ENCODE peak calls at places on chromosomes 7 and 10, in ten cellular contexts. One of them, this sample, is unnamed.

GRCh38 chr7:81842361-81842760 is 72.5 kb upstream of the HGF start:
- DNase-seq in activated CD4-positive, alpha-beta T cell treated with anti-CD3 and anti-CD28 coated beads, Interleukin-2, amount 10 ng/mL, durations not matched to agents 7 days and 5 days: no peak
- DNase-seq in ELR: no peak
- DNase-seq in T-helper 1 cell: no peak
- DNase-seq in posterior vena cava: no peak
- DNase-seq in stimulated activated naive B cell treated with anti-CD40 and anti-IgM and Interleukin-4, amounts not matched to agents 10 μg/mL and 1 μg/mL and 100 μg/mL, for 72 hours: no peak
- DNase-seq in Ammon's horn: no peak
- DNase-seq in GM12865: no peak
- DNase-seq in body of pancreas: no peak
- DNase-seq in NCI-H1092 treated with DMSO at 0.1 percent for 48 hours: no peak
- DNase-seq in this sample: no peak

GRCh38 chr7:143514487-143514886 is 36.8 kb downstream of the TAS2R41 start:
- DNase-seq in GM12865: no peak
- DNase-seq in Ammon's horn: no peak
- DNase-seq in ELR: no peak
- DNase-seq in body of pancreas: no peak
- DNase-seq in stimulated activated naive B cell treated with anti-CD40 and anti-IgM and Interleukin-4, amounts not matched to agents 10 μg/mL and 1 μg/mL and 100 μg/mL, for 72 hours: no peak
- DNase-seq in activated CD4-positive, alpha-beta T cell treated with anti-CD3 and anti-CD28 coated beads, Interleukin-2, amount 10 ng/mL, durations not matched to agents 7 days and 5 days: no peak
- DNase-seq in posterior vena cava: no peak
- DNase-seq in NCI-H1092 treated with DMSO at 0.1 percent for 48 hours: no peak
- DNase-seq in T-helper 1 cell: no peak
- DNase-seq in this sample: no peak

GRCh38 chr7:94368371-94368791 is 26.3 kb upstream of the COL1A2 start:
- DNase-seq in ELR: peak; percentile 58
- DNase-seq in NCI-H1092 treated with DMSO at 0.1 percent for 48 hours: peak; percentile 75
- DNase-seq in Ammon's horn: no peak
- DNase-seq in stimulated activated naive B cell treated with anti-CD40 and anti-IgM and Interleukin-4, amounts not matched to agents 10 μg/mL and 1 μg/mL and 100 μg/mL, for 72 hours: no peak
- DNase-seq in T-helper 1 cell: no peak
- DNase-seq in posterior vena cava: no peak
- DNase-seq in GM12865: no peak
- DNase-seq in body of pancreas: peak; percentile 7
- DNase-seq in activated CD4-positive, alpha-beta T cell treated with anti-CD3 and anti-CD28 coated beads, Interleukin-2, amount 10 ng/mL, durations not matched to agents 7 days and 5 days: no peak
- DNase-seq in this sample: no peak

GRCh38 chr7:112770051-112770450 is 20.1 kb downstream of the TMEM168 start:
- DNase-seq in posterior vena cava: no peak
- DNase-seq in T-helper 1 cell: no peak
- DNase-seq in body of pancreas: no peak
- DNase-seq in NCI-H1092 treated with DMSO at 0.1 percent for 48 hours: no peak
- DNase-seq in stimulated activated naive B cell treated with anti-CD40 and anti-IgM and Interleukin-4, amounts not matched to agents 10 μg/mL and 1 μg/mL and 100 μg/mL, for 72 hours: no peak
- DNase-seq in GM12865: no peak
- DNase-seq in ELR: peak; percentile 37
- DNase-seq in activated CD4-positive, alpha-beta T cell treated with anti-CD3 and anti-CD28 coated beads, Interleukin-2, amount 10 ng/mL, durations not matched to agents 7 days and 5 days: no peak
- DNase-seq in Ammon's horn: no peak
- DNase-seq in this sample: no peak

GRCh38 chr10:34080485-34081346 is 734.4 kb downstream of the PARD3 start:
- DNase-seq in body of pancreas: peak; percentile 19
- DNase-seq in ELR: no peak
- DNase-seq in stimulated activated naive B cell treated with anti-CD40 and anti-IgM and Interleukin-4, amounts not matched to agents 10 μg/mL and 1 μg/mL and 100 μg/mL, for 72 hours: no peak
- DNase-seq in activated CD4-positive, alpha-beta T cell treated with anti-CD3 and anti-CD28 coated beads, Interleukin-2, amount 10 ng/mL, durations not matched to agents 7 days and 5 days: no peak
- DNase-seq in posterior vena cava: peak; percentile 87
- DNase-seq in GM12865: no peak
- DNase-seq in T-helper 1 cell: no peak
- DNase-seq in Ammon's horn: no peak
- DNase-seq in NCI-H1092 treated with DMSO at 0.1 percent for 48 hours: no peak
- DNase-seq in this sample: no peak

GRCh38 chr7:106176414-106177294 is 64.5 kb upstream of the SYPL1 start:
- DNase-seq in NCI-H1092 treated with DMSO at 0.1 percent for 48 hours: peak; percentile 64
- DNase-seq in ELR: peak; percentile 78
- DNase-seq in activated CD4-positive, alpha-beta T cell treated with anti-CD3 and anti-CD28 coated beads, Interleukin-2, amount 10 ng/mL, durations not matched to agents 7 days and 5 days: peak; percentile 70
- DNase-seq in stimulated activated naive B cell treated with anti-CD40 and anti-IgM and Interleukin-4, amounts not matched to agents 10 μg/mL and 1 μg/mL and 100 μg/mL, for 72 hours: peak; percentile 46
- DNase-seq in posterior vena cava: peak; percentile 95
- DNase-seq in body of pancreas: peak; percentile 88
- DNase-seq in GM12865: peak; percentile 75
- DNase-seq in T-helper 1 cell: peak; percentile 48
- DNase-seq in Ammon's horn: peak; percentile 90
- DNase-seq in this sample: peak; percentile 56

GRCh38 chr10:5965266-5965665 is 12.1 kb downstream of the IL15RA start:
- DNase-seq in activated CD4-positive, alpha-beta T cell treated with anti-CD3 and anti-CD28 coated beads, Interleukin-2, amount 10 ng/mL, durations not matched to agents 7 days and 5 days: no peak
- DNase-seq in GM12865: no peak
- DNase-seq in stimulated activated naive B cell treated with anti-CD40 and anti-IgM and Interleukin-4, amounts not matched to agents 10 μg/mL and 1 μg/mL and 100 μg/mL, for 72 hours: no peak
- DNase-seq in ELR: no peak
- DNase-seq in T-helper 1 cell: no peak
- DNase-seq in Ammon's horn: no peak
- DNase-seq in posterior vena cava: no peak
- DNase-seq in NCI-H1092 treated with DMSO at 0.1 percent for 48 hours: no peak
- DNase-seq in body of pancreas: peak; percentile 81
- DNase-seq in this sample: no peak

GRCh38 chr10:77498829-77499228 is 138.8 kb downstream of the KCNMA1 start:
- DNase-seq in ELR: no peak
- DNase-seq in NCI-H1092 treated with DMSO at 0.1 percent for 48 hours: no peak
- DNase-seq in activated CD4-positive, alpha-beta T cell treated with anti-CD3 and anti-CD28 coated beads, Interleukin-2, amount 10 ng/mL, durations not matched to agents 7 days and 5 days: no peak
- DNase-seq in stimulated activated naive B cell treated with anti-CD40 and anti-IgM and Interleukin-4, amounts not matched to agents 10 μg/mL and 1 μg/mL and 100 μg/mL, for 72 hours: no peak
- DNase-seq in Ammon's horn: no peak
- DNase-seq in T-helper 1 cell: no peak
- DNase-seq in posterior vena cava: no peak
- DNase-seq in body of pancreas: no peak
- DNase-seq in GM12865: no peak
- DNase-seq in this sample: no peak

GRCh38 chr10:133140417-133141143 is 19.4 kb upstream of the KNDC1 start:
- DNase-seq in GM12865: no peak
- DNase-seq in T-helper 1 cell: no peak
- DNase-seq in ELR: no peak
- DNase-seq in posterior vena cava: peak; percentile 77
- DNase-seq in stimulated activated naive B cell treated with anti-CD40 and anti-IgM and Interleukin-4, amounts not matched to agents 10 μg/mL and 1 μg/mL and 100 μg/mL, for 72 hours: no peak
- DNase-seq in body of pancreas: no peak
- DNase-seq in Ammon's horn: no peak
- DNase-seq in activated CD4-positive, alpha-beta T cell treated with anti-CD3 and anti-CD28 coated beads, Interleukin-2, amount 10 ng/mL, durations not matched to agents 7 days and 5 days: no peak
- DNase-seq in NCI-H1092 treated with DMSO at 0.1 percent for 48 hours: no peak
- DNase-seq in this sample: no peak

GRCh38 chr7:72467237-72467636 is 55.1 kb upstream of the CALN1 start:
- DNase-seq in T-helper 1 cell: no peak
- DNase-seq in Ammon's horn: no peak
- DNase-seq in stimulated activated naive B cell treated with anti-CD40 and anti-IgM and Interleukin-4, amounts not matched to agents 10 μg/mL and 1 μg/mL and 100 μg/mL, for 72 hours: no peak
- DNase-seq in posterior vena cava: no peak
- DNase-seq in ELR: no peak
- DNase-seq in body of pancreas: peak; percentile 17
- DNase-seq in NCI-H1092 treated with DMSO at 0.1 percent for 48 hours: no peak
- DNase-seq in activated CD4-positive, alpha-beta T cell treated with anti-CD3 and anti-CD28 coated beads, Interleukin-2, amount 10 ng/mL, durations not matched to agents 7 days and 5 days: no peak
- DNase-seq in GM12865: no peak
- DNase-seq in this sample: no peak

GRCh38 chr10:30775779-30776591 is 146.4 kb upstream of the LYZL2 start:
- DNase-seq in posterior vena cava: no peak
- DNase-seq in GM12865: no peak
- DNase-seq in Ammon's horn: no peak
- DNase-seq in body of pancreas: no peak
- DNase-seq in T-helper 1 cell: no peak
- DNase-seq in NCI-H1092 treated with DMSO at 0.1 percent for 48 hours: no peak
- DNase-seq in activated CD4-positive, alpha-beta T cell treated with anti-CD3 and anti-CD28 coated beads, Interleukin-2, amount 10 ng/mL, durations not matched to agents 7 days and 5 days: no peak
- DNase-seq in ELR: peak; percentile 81
- DNase-seq in stimulated activated naive B cell treated with anti-CD40 and anti-IgM and Interleukin-4, amounts not matched to agents 10 μg/mL and 1 μg/mL and 100 μg/mL, for 72 hours: no peak
- DNase-seq in this sample: no peak

GRCh38 chr7:85464042-85464651 is 277.3 kb upstream of the SEMA3D start:
- DNase-seq in GM12865: no peak
- DNase-seq in T-helper 1 cell: no peak
- DNase-seq in activated CD4-positive, alpha-beta T cell treated with anti-CD3 and anti-CD28 coated beads, Interleukin-2, amount 10 ng/mL, durations not matched to agents 7 days and 5 days: no peak
- DNase-seq in posterior vena cava: no peak
- DNase-seq in Ammon's horn: no peak
- DNase-seq in NCI-H1092 treated with DMSO at 0.1 percent for 48 hours: peak; percentile 6
- DNase-seq in body of pancreas: no peak
- DNase-seq in ELR: peak; percentile 19
- DNase-seq in stimulated activated naive B cell treated with anti-CD40 and anti-IgM and Interleukin-4, amounts not matched to agents 10 μg/mL and 1 μg/mL and 100 μg/mL, for 72 hours: no peak
- DNase-seq in this sample: no peak

GRCh38 chr7:2802504-2803341 is 41.4 kb downstream of the GNA12 start:
- DNase-seq in GM12865: no peak
- DNase-seq in Ammon's horn: no peak
- DNase-seq in ELR: peak; percentile 84
- DNase-seq in NCI-H1092 treated with DMSO at 0.1 percent for 48 hours: peak; percentile 63
- DNase-seq in posterior vena cava: no peak
- DNase-seq in stimulated activated naive B cell treated with anti-CD40 and anti-IgM and Interleukin-4, amounts not matched to agents 10 μg/mL and 1 μg/mL and 100 μg/mL, for 72 hours: no peak
- DNase-seq in body of pancreas: no peak
- DNase-seq in T-helper 1 cell: no peak
- DNase-seq in activated CD4-positive, alpha-beta T cell treated with anti-CD3 and anti-CD28 coated beads, Interleukin-2, amount 10 ng/mL, durations not matched to agents 7 days and 5 days: no peak
- DNase-seq in this sample: no peak

GRCh38 chr7:27712217-27712616 is 27.7 kb upstream of the TAX1BP1 start:
- DNase-seq in activated CD4-positive, alpha-beta T cell treated with anti-CD3 and anti-CD28 coated beads, Interleukin-2, amount 10 ng/mL, durations not matched to agents 7 days and 5 days: no peak
- DNase-seq in body of pancreas: no peak
- DNase-seq in posterior vena cava: no peak
- DNase-seq in NCI-H1092 treated with DMSO at 0.1 percent for 48 hours: no peak
- DNase-seq in ELR: no peak
- DNase-seq in T-helper 1 cell: no peak
- DNase-seq in Ammon's horn: no peak
- DNase-seq in GM12865: no peak
- DNase-seq in stimulated activated naive B cell treated with anti-CD40 and anti-IgM and Interleukin-4, amounts not matched to agents 10 μg/mL and 1 μg/mL and 100 μg/mL, for 72 hours: no peak
- DNase-seq in this sample: no peak

GRCh38 chr10:113788604-113789083 is 37.2 kb downstream of the PLEKHS1 start:
- DNase-seq in Ammon's horn: peak; percentile 47
- DNase-seq in ELR: peak; percentile 87
- DNase-seq in activated CD4-positive, alpha-beta T cell treated with anti-CD3 and anti-CD28 coated beads, Interleukin-2, amount 10 ng/mL, durations not matched to agents 7 days and 5 days: no peak
- DNase-seq in GM12865: peak; percentile 80
- DNase-seq in posterior vena cava: no peak
- DNase-seq in T-helper 1 cell: no peak
- DNase-seq in stimulated activated naive B cell treated with anti-CD40 and anti-IgM and Interleukin-4, amounts not matched to agents 10 μg/mL and 1 μg/mL and 100 μg/mL, for 72 hours: peak; percentile 16
- DNase-seq in body of pancreas: peak; percentile 34
- DNase-seq in NCI-H1092 treated with DMSO at 0.1 percent for 48 hours: no peak
- DNase-seq in this sample: no peak

GRCh38 chr10:26555719-26556368 is 117.7 kb downstream of the APBB1IP start:
- DNase-seq in GM12865: no peak
- DNase-seq in stimulated activated naive B cell treated with anti-CD40 and anti-IgM and Interleukin-4, amounts not matched to agents 10 μg/mL and 1 μg/mL and 100 μg/mL, for 72 hours: no peak
- DNase-seq in NCI-H1092 treated with DMSO at 0.1 percent for 48 hours: no peak
- DNase-seq in T-helper 1 cell: no peak
- DNase-seq in posterior vena cava: no peak
- DNase-seq in ELR: peak; percentile 43
- DNase-seq in activated CD4-positive, alpha-beta T cell treated with anti-CD3 and anti-CD28 coated beads, Interleukin-2, amount 10 ng/mL, durations not matched to agents 7 days and 5 days: no peak
- DNase-seq in Ammon's horn: peak; percentile 22
- DNase-seq in body of pancreas: peak; percentile 68
- DNase-seq in this sample: no peak

GRCh38 chr10:91294134-91294906 is 73.9 kb downstream of the PCGF5 start:
- DNase-seq in NCI-H1092 treated with DMSO at 0.1 percent for 48 hours: no peak
- DNase-seq in body of pancreas: no peak
- DNase-seq in ELR: no peak
- DNase-seq in T-helper 1 cell: no peak
- DNase-seq in posterior vena cava: no peak
- DNase-seq in GM12865: no peak
- DNase-seq in activated CD4-positive, alpha-beta T cell treated with anti-CD3 and anti-CD28 coated beads, Interleukin-2, amount 10 ng/mL, durations not matched to agents 7 days and 5 days: no peak
- DNase-seq in stimulated activated naive B cell treated with anti-CD40 and anti-IgM and Interleukin-4, amounts not matched to agents 10 μg/mL and 1 μg/mL and 100 μg/mL, for 72 hours: no peak
- DNase-seq in Ammon's horn: no peak
- DNase-seq in this sample: no peak

GRCh38 chr10:79387974-79388850 is 40.9 kb downstream of the PPIF start:
- DNase-seq in activated CD4-positive, alpha-beta T cell treated with anti-CD3 and anti-CD28 coated beads, Interleukin-2, amount 10 ng/mL, durations not matched to agents 7 days and 5 days: no peak
- DNase-seq in body of pancreas: peak; percentile 6
- DNase-seq in Ammon's horn: no peak
- DNase-seq in NCI-H1092 treated with DMSO at 0.1 percent for 48 hours: no peak
- DNase-seq in ELR: no peak
- DNase-seq in T-helper 1 cell: no peak
- DNase-seq in stimulated activated naive B cell treated with anti-CD40 and anti-IgM and Interleukin-4, amounts not matched to agents 10 μg/mL and 1 μg/mL and 100 μg/mL, for 72 hours: no peak
- DNase-seq in GM12865: peak; percentile 36
- DNase-seq in posterior vena cava: peak; percentile 69
- DNase-seq in this sample: no peak

GRCh38 chr10:125997586-125997985 is 101.2 kb downstream of the FANK1 start:
- DNase-seq in stimulated activated naive B cell treated with anti-CD40 and anti-IgM and Interleukin-4, amounts not matched to agents 10 μg/mL and 1 μg/mL and 100 μg/mL, for 72 hours: no peak
- DNase-seq in NCI-H1092 treated with DMSO at 0.1 percent for 48 hours: no peak
- DNase-seq in T-helper 1 cell: no peak
- DNase-seq in posterior vena cava: no peak
- DNase-seq in ELR: no peak
- DNase-seq in Ammon's horn: no peak
- DNase-seq in GM12865: no peak
- DNase-seq in activated CD4-positive, alpha-beta T cell treated with anti-CD3 and anti-CD28 coated beads, Interleukin-2, amount 10 ng/mL, durations not matched to agents 7 days and 5 days: no peak
- DNase-seq in body of pancreas: no peak
- DNase-seq in this sample: no peak

GRCh38 chr7:130893441-130893894 is 159.5 kb upstream of the KLF14 start:
- DNase-seq in ELR: peak; percentile 77
- DNase-seq in Ammon's horn: peak; percentile 73
- DNase-seq in stimulated activated naive B cell treated with anti-CD40 and anti-IgM and Interleukin-4, amounts not matched to agents 10 μg/mL and 1 μg/mL and 100 μg/mL, for 72 hours: no peak
- DNase-seq in GM12865: no peak
- DNase-seq in T-helper 1 cell: no peak
- DNase-seq in NCI-H1092 treated with DMSO at 0.1 percent for 48 hours: no peak
- DNase-seq in activated CD4-positive, alpha-beta T cell treated with anti-CD3 and anti-CD28 coated beads, Interleukin-2, amount 10 ng/mL, durations not matched to agents 7 days and 5 days: no peak
- DNase-seq in body of pancreas: no peak
- DNase-seq in posterior vena cava: no peak
- DNase-seq in this sample: no peak

GRCh38 chr7:2301510-2301860 is 12.8 kb downstream of the SNX8 start:
- DNase-seq in GM12865: no peak
- DNase-seq in stimulated activated naive B cell treated with anti-CD40 and anti-IgM and Interleukin-4, amounts not matched to agents 10 μg/mL and 1 μg/mL and 100 μg/mL, for 72 hours: no peak
- DNase-seq in body of pancreas: no peak
- DNase-seq in activated CD4-positive, alpha-beta T cell treated with anti-CD3 and anti-CD28 coated beads, Interleukin-2, amount 10 ng/mL, durations not matched to agents 7 days and 5 days: no peak
- DNase-seq in posterior vena cava: no peak
- DNase-seq in T-helper 1 cell: no peak
- DNase-seq in NCI-H1092 treated with DMSO at 0.1 percent for 48 hours: no peak
- DNase-seq in ELR: peak; percentile 53
- DNase-seq in Ammon's horn: no peak
- DNase-seq in this sample: no peak

GRCh38 chr7:68433462-68433861 is 1164.8 kb upstream of the AUTS2 start:
- DNase-seq in NCI-H1092 treated with DMSO at 0.1 percent for 48 hours: no peak
- DNase-seq in ELR: no peak
- DNase-seq in posterior vena cava: no peak
- DNase-seq in activated CD4-positive, alpha-beta T cell treated with anti-CD3 and anti-CD28 coated beads, Interleukin-2, amount 10 ng/mL, durations not matched to agents 7 days and 5 days: no peak
- DNase-seq in stimulated activated naive B cell treated with anti-CD40 and anti-IgM and Interleukin-4, amounts not matched to agents 10 μg/mL and 1 μg/mL and 100 μg/mL, for 72 hours: no peak
- DNase-seq in Ammon's horn: no peak
- DNase-seq in T-helper 1 cell: no peak
- DNase-seq in body of pancreas: no peak
- DNase-seq in GM12865: no peak
- DNase-seq in this sample: no peak

GRCh38 chr7:101163281-101164070 is 1.9 kb downstream of the VGF start:
- DNase-seq in ELR: peak; percentile 35
- DNase-seq in Ammon's horn: no peak
- DNase-seq in activated CD4-positive, alpha-beta T cell treated with anti-CD3 and anti-CD28 coated beads, Interleukin-2, amount 10 ng/mL, durations not matched to agents 7 days and 5 days: peak; percentile 56
- DNase-seq in body of pancreas: peak; percentile 26
- DNase-seq in posterior vena cava: no peak
- DNase-seq in T-helper 1 cell: no peak
- DNase-seq in GM12865: peak; percentile 68
- DNase-seq in NCI-H1092 treated with DMSO at 0.1 percent for 48 hours: peak; percentile 82
- DNase-seq in stimulated activated naive B cell treated with anti-CD40 and anti-IgM and Interleukin-4, amounts not matched to agents 10 μg/mL and 1 μg/mL and 100 μg/mL, for 72 hours: no peak
- DNase-seq in this sample: peak; percentile 51

GRCh38 chr10:60123172-60123571 is 216.8 kb upstream of the CCDC6 start:
- DNase-seq in NCI-H1092 treated with DMSO at 0.1 percent for 48 hours: no peak
- DNase-seq in ELR: peak; percentile 48
- DNase-seq in GM12865: no peak
- DNase-seq in stimulated activated naive B cell treated with anti-CD40 and anti-IgM and Interleukin-4, amounts not matched to agents 10 μg/mL and 1 μg/mL and 100 μg/mL, for 72 hours: no peak
- DNase-seq in posterior vena cava: no peak
- DNase-seq in Ammon's horn: no peak
- DNase-seq in activated CD4-positive, alpha-beta T cell treated with anti-CD3 and anti-CD28 coated beads, Interleukin-2, amount 10 ng/mL, durations not matched to agents 7 days and 5 days: no peak
- DNase-seq in body of pancreas: no peak
- DNase-seq in T-helper 1 cell: no peak
- DNase-seq in this sample: no peak

GRCh38 chr10:72088879-72089585 is 681 bp upstream of the SPOCK2 start:
- DNase-seq in stimulated activated naive B cell treated with anti-CD40 and anti-IgM and Interleukin-4, amounts not matched to agents 10 μg/mL and 1 μg/mL and 100 μg/mL, for 72 hours: no peak
- DNase-seq in activated CD4-positive, alpha-beta T cell treated with anti-CD3 and anti-CD28 coated beads, Interleukin-2, amount 10 ng/mL, durations not matched to agents 7 days and 5 days: peak; percentile 64
- DNase-seq in Ammon's horn: peak; percentile 71
- DNase-seq in GM12865: no peak
- DNase-seq in T-helper 1 cell: peak; percentile 44
- DNase-seq in body of pancreas: no peak
- DNase-seq in NCI-H1092 treated with DMSO at 0.1 percent for 48 hours: peak; percentile 69
- DNase-seq in posterior vena cava: no peak
- DNase-seq in ELR: no peak
- DNase-seq in this sample: peak; percentile 35

GRCh38 chr10:69816963-69817605 is 15.4 kb downstream of the COL13A1 start:
- DNase-seq in NCI-H1092 treated with DMSO at 0.1 percent for 48 hours: no peak
- DNase-seq in Ammon's horn: no peak
- DNase-seq in GM12865: no peak
- DNase-seq in body of pancreas: no peak
- DNase-seq in ELR: no peak
- DNase-seq in T-helper 1 cell: no peak
- DNase-seq in posterior vena cava: no peak
- DNase-seq in activated CD4-positive, alpha-beta T cell treated with anti-CD3 and anti-CD28 coated beads, Interleukin-2, amount 10 ng/mL, durations not matched to agents 7 days and 5 days: no peak
- DNase-seq in stimulated activated naive B cell treated with anti-CD40 and anti-IgM and Interleukin-4, amounts not matched to agents 10 μg/mL and 1 μg/mL and 100 μg/mL, for 72 hours: no peak
- DNase-seq in this sample: no peak